ENCODE peak calls at places on chromosomes 2 and 18, in five cellular contexts. T is breast epithelium, Y is adipocyte, U is BE2C, M is posterior vena cava. V is an unnamed sample.

GRCh38 chr2:237312021-237312755 is 101.8 kb downstream of the COL6A3 start:
- DNase-seq in U (no peak), M (peak), Y (peak), T (no peak), V (no peak)

GRCh38 chr2:62939735-62940491 is 110.7 kb upstream of the OTX1 start:
- DNase-seq in M (no peak), Y (peak), T (no peak), U (no peak), V (no peak)

GRCh38 chr18:7974200-7974874 is 407.2 kb downstream of the PTPRM start:
- DNase-seq in M (no peak), T (no peak), U (no peak), Y (no peak), V (no peak)

GRCh38 chr18:76467371-76468190 is 27.5 kb downstream of the ZNF516 start:
- DNase-seq in Y (peak), M (no peak), T (no peak), U (no peak), V (no peak)

GRCh38 chr2:71948781-71949536 is 198.7 kb downstream of the CYP26B1 start:
- DNase-seq in U (no peak), M (peak), T (no peak), Y (peak), V (peak)

GRCh38 chr2:169365093-169365483 is 2.8 kb upstream of the LRP2 start:
- DNase-seq in Y (peak), U (no peak), T (no peak), M (no peak), V (no peak)

GRCh38 chr2:122863516-122863915 is 1108.1 kb downstream of the TSN start:
- DNase-seq in M (no peak), U (no peak), T (no peak), Y (no peak), V (no peak)

GRCh38 chr18:41320090-41320489 is 634.9 kb upstream of the PIK3C3 start:
- DNase-seq in U (no peak), T (no peak), M (no peak), Y (no peak), V (no peak)

GRCh38 chr2:179201884-179202283 is 62.7 kb downstream of the SESTD1 start:
- DNase-seq in T (no peak), M (no peak), U (no peak), Y (no peak), V (no peak)

V was measured in cardiac septum.